ENCODE peak calls at places on chromosomes 5 and 9, in five cellular contexts. V, Z, B, S and N are unnamed samples.

GRCh38 chr5:59709346-59709821 is 184.1 kb downstream of the PDE4D start:
- DNase-seq in V (no peak), Z (no peak), B (no peak), S (no peak), N (no peak)

GRCh38 chr5:180153099-180153498 is 55.9 kb downstream of the RASGEF1C start:
- DNase-seq in V (no peak), Z (no peak), B (no peak), S (no peak), N (no peak)

GRCh38 chr5:53537711-53538110 is 22.7 kb upstream of the NDUFS4 start:
- DNase-seq in V (no peak), Z (no peak), B (no peak), S (no peak), N (no peak)

GRCh38 chr5:113215401-113216060 is 219.3 kb downstream of the TSSK1B start:
- DNase-seq in V (no peak), Z (no peak), B (no peak), S (no peak), N (no peak)

GRCh38 chr5:54753034-54753433 is 232.4 kb downstream of the ESM1 start:
- DNase-seq in V (no peak), Z (peak), B (peak), S (no peak), N (no peak)

GRCh38 chr5:108481355-108481931 is 99.5 kb upstream of the FBXL17 start:
- DNase-seq in V (peak), Z (peak), B (no peak), S (peak), N (peak)

GRCh38 chr5:106189121-106189809 is 1481.5 kb downstream of the EFNA5 start:
- DNase-seq in V (no peak), Z (no peak), B (no peak), S (no peak), N (no peak)

GRCh38 chr5:129541648-129542251 is 81.7 kb downstream of the ADAMTS19 start:
- DNase-seq in V (peak), Z (no peak), B (no peak), S (peak), N (peak)

GRCh38 chr5:129771058-129771838 is 23.4 kb downstream of the MINAR2 start:
- DNase-seq in V (peak), Z (peak), B (peak), S (peak), N (peak)

GRCh38 chr5:135373747-135374515 is 25.1 kb downstream of the MACROH2A1 start:
- DNase-seq in V (no peak), Z (peak), B (no peak), S (no peak), N (no peak)

GRCh38 chr5:9339206-9339818 is 206.6 kb downstream of the SEMA5A start:
- DNase-seq in V (no peak), Z (no peak), B (no peak), S (no peak), N (no peak)

GRCh38 chr9:135503371-135504261 is 3.1 kb downstream of the MRPS2 start:
- DNase-seq in V (no peak), Z (no peak), B (no peak), S (no peak), N (no peak)

GRCh38 chr5:11182441-11183080 is 421.5 kb upstream of the DAP start:
- DNase-seq in V (peak), Z (peak), B (no peak), S (peak), N (peak)

GRCh38 chr9:93819905-93820304 is 135.2 kb downstream of the BARX1 start:
- DNase-seq in V (no peak), Z (no peak), B (no peak), S (no peak), N (no peak)

GRCh38 chr9:121316852-121317373 is 49.0 kb downstream of the GSN start:
- DNase-seq in V (no peak), Z (no peak), B (no peak), S (no peak), N (no peak)

GRCh38 chr5:134267366-134268018 is 41.6 kb upstream of the PPP2CA start:
- DNase-seq in V (no peak), Z (peak), B (no peak), S (no peak), N (peak)

GRCh38 chr9:129607026-129607397 is 13.9 kb downstream of the C9orf50 start:
- DNase-seq in V (no peak), Z (no peak), B (no peak), S (no peak), N (no peak)

GRCh38 chr5:10406636-10407035 is 35.0 kb upstream of the ROPN1L start:
- DNase-seq in V (no peak), Z (no peak), B (no peak), S (no peak), N (no peak)

GRCh38 chr9:2180171-2180570 is 165.0 kb downstream of the SMARCA2 start:
- DNase-seq in V (no peak), Z (no peak), B (no peak), S (no peak), N (no peak)